ENCODE peak calls at places on chromosome 10, in ten cellular contexts. G is adrenal gland, Z is A673, D is GM12865, E is GM23338, P is lower lobe of right lung, V is brain microvascular endothelial cell, J is uterus, K is neural progenitor cell, R is HCT116. L is an unnamed sample.

GRCh38 chr10:68496072-68496471 is 24.3 kb upstream of the DNA2 start:
- DNase-seq in G (no peak), Z (no peak), D (no peak), E (peak), P (no peak), V (no peak), J (no peak), K (no peak), R (no peak), L (no peak)

GRCh38 chr10:7980196-7980595 is 74.3 kb upstream of the GATA3 start:
- DNase-seq in G (no peak), Z (no peak), D (no peak), E (no peak), P (no peak), V (no peak), J (no peak), K (no peak), R (no peak), L (peak)

GRCh38 chr10:89745903-89746302 is 44.5 kb downstream of the KIF20B start:
- DNase-seq in G (no peak), Z (no peak), D (no peak), E (peak), P (no peak), V (no peak), J (no peak), K (no peak), R (no peak), L (no peak)

GRCh38 chr10:92574545-92575377 is 868 bp upstream of the IDE start:
- DNase-seq in G (no peak), Z (no peak), D (peak), E (peak), P (no peak), V (peak), J (no peak), K (peak), R (no peak), L (no peak)

GRCh38 chr10:96857613-96858012 is 25.5 kb downstream of the LCOR start:
- DNase-seq in G (no peak), Z (no peak), D (no peak), E (no peak), P (no peak), V (no peak), J (no peak), K (no peak), R (no peak), L (no peak)

GRCh38 chr10:30887839-30888238 is 143.8 kb downstream of the ZNF438 start:
- DNase-seq in G (no peak), Z (no peak), D (no peak), E (no peak), P (no peak), V (no peak), J (no peak), K (no peak), R (no peak), L (no peak)

GRCh38 chr10:17607603-17608332 is 9.4 kb downstream of the HACD1 start:
- DNase-seq in G (no peak), Z (peak), D (peak), E (peak), P (no peak), V (peak), J (no peak), K (peak), R (peak), L (no peak)

GRCh38 chr10:530717-531116 is 158.8 kb downstream of the DIP2C start:
- DNase-seq in G (no peak), Z (no peak), D (no peak), E (no peak), P (no peak), V (no peak), J (no peak), K (no peak), R (no peak), L (no peak)

GRCh38 chr10:47295411-47295810 is 4.6 kb upstream of the GDF10 start:
- DNase-seq in G (no peak), Z (no peak), D (no peak), E (no peak), P (no peak), V (no peak), J (peak), K (no peak), R (no peak), L (no peak)

GRCh38 chr10:9437131-9437530 is 1382.6 kb downstream of the GATA3 start:
- DNase-seq in G (no peak), Z (no peak), D (no peak), E (no peak), P (no peak), V (peak), J (no peak), K (no peak), R (no peak), L (no peak)

GRCh38 chr10:73586583-73586984 is 4.6 kb downstream of the USP54 start:
- DNase-seq in G (peak), Z (peak), D (no peak), E (no peak), P (no peak), V (peak), J (no peak), K (no peak), R (no peak), L (peak)

GRCh38 chr10:44173558-44173894 is 211.4 kb downstream of the CXCL12 start:
- DNase-seq in G (no peak), Z (no peak), D (no peak), E (no peak), P (no peak), V (no peak), J (no peak), K (no peak), R (no peak), L (no peak)

GRCh38 chr10:101035916-101036702 is 5.1 kb downstream of the SFXN3 start:
- DNase-seq in G (no peak), Z (no peak), D (no peak), E (no peak), P (no peak), V (no peak), J (no peak), K (no peak), R (no peak), L (no peak)

GRCh38 chr10:62433181-62433692 is 59.1 kb downstream of the ZNF365 start:
- DNase-seq in G (peak), Z (peak), D (peak), E (no peak), P (peak), V (peak), J (peak), K (no peak), R (peak), L (no peak)

GRCh38 chr10:60271319-60272040 is 118.2 kb downstream of the ANK3 start:
- DNase-seq in G (no peak), Z (no peak), D (no peak), E (no peak), P (no peak), V (no peak), J (no peak), K (no peak), R (no peak), L (no peak)

GRCh38 chr10:8060010-8060703 is 5.7 kb downstream of the GATA3 start:
- DNase-seq in G (no peak), Z (peak), D (peak), E (peak), P (no peak), V (no peak), J (no peak), K (peak), R (no peak), L (no peak)

GRCh38 chr10:4650109-4650508 is 175.9 kb upstream of the AKR1E2 start:
- DNase-seq in G (no peak), Z (no peak), D (no peak), E (no peak), P (no peak), V (peak), J (no peak), K (no peak), R (no peak), L (no peak)

GRCh38 chr10:102131286-102132170 is 1.3 kb upstream of the PPRC1 start:
- DNase-seq in G (no peak), Z (no peak), D (no peak), E (no peak), P (no peak), V (peak), J (no peak), K (no peak), R (no peak), L (no peak)

GRCh38 chr10:24208661-24209420 is at the start of gene KIAA1217:
- DNase-seq in G (peak), Z (peak), D (peak), E (peak), P (peak), V (peak), J (peak), K (peak), R (no peak), L (no peak)
- H3K4me3 ChIP-seq in G (peak), Z (peak), D (peak), E (peak), P (peak), V (peak), J (peak), K (peak), R (no peak), L (peak)

GRCh38 chr10:76026931-76027330 is 595.5 kb downstream of the LRMDA start:
- DNase-seq in G (no peak), Z (no peak), D (no peak), E (peak), P (no peak), V (no peak), J (no peak), K (no peak), R (no peak), L (no peak)
- TF ChIP-seq CTCF in G (no peak), Z (no peak), D (no peak), E (peak), P (no peak), V (peak), J (no peak), K (peak), R (no peak), L (no peak)

DNA sequence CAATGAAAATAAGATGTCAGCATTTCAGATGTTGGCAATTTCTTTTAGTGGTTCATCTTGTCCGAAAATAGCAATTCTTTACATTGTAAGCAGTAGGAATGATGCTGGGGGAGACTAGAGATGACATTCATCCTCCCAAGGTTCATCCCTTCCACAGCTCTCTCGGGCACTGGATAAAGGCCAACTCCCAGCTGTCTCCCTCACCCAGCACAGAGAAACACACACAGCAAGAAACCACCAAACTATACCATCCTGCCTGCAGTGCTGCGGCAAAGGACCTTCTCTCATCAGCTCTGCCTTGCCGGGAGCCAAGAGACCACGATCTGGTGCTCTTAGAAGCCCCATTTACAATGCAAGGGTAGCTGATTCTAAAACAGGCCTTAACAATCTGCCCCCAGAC is 5.0 kb downstream of the FGFR2 start:
- DNase-seq in G (no peak), Z (no peak), D (no peak), E (no peak), P (no peak), V (no peak), J (no peak), K (no peak), R (no peak), L (no peak)
- H3K4me3 ChIP-seq in G (no peak), Z (no peak), D (no peak), E (peak), P (no peak), V (no peak), J (no peak), K (no peak), R (no peak), L (no peak)

GRCh38 chr10:121065330-121065729 is 214.2 kb downstream of the WDR11 start:
- DNase-seq in G (no peak), Z (no peak), D (no peak), E (no peak), P (no peak), V (no peak), J (no peak), K (no peak), R (no peak), L (no peak)
- TF ChIP-seq CTCF in G (no peak), Z (no peak), D (no peak), E (no peak), P (no peak), V (no peak), J (no peak), K (no peak), R (no peak), L (no peak)

GRCh38 chr10:76429642-76430041 is 998.2 kb downstream of the LRMDA start:
- DNase-seq in G (no peak), Z (no peak), D (no peak), E (peak), P (no peak), V (no peak), J (no peak), K (no peak), R (no peak), L (no peak)
- H3K4me3 ChIP-seq in G (no peak), Z (no peak), D (no peak), E (no peak), P (no peak), V (no peak), J (peak), K (no peak), R (no peak), L (no peak)

GRCh38 chr10:113648478-113648877 is 15.4 kb downstream of the NRAP start:
- DNase-seq in G (no peak), Z (peak), D (no peak), E (no peak), P (no peak), V (no peak), J (no peak), K (no peak), R (no peak), L (no peak)

GRCh38 chr10:113643183-113643582 is 20.7 kb downstream of the NRAP start:
- DNase-seq in G (no peak), Z (no peak), D (no peak), E (peak), P (no peak), V (no peak), J (no peak), K (no peak), R (no peak), L (peak)

GRCh38 chr10:113646337-113647201 is 17.3 kb downstream of the NRAP start:
- DNase-seq in G (no peak), Z (no peak), D (no peak), E (no peak), P (no peak), V (no peak), J (no peak), K (no peak), R (no peak), L (no peak)

GRCh38 chr10:113641702-113642101 is 22.1 kb downstream of the NRAP start:
- DNase-seq in G (no peak), Z (no peak), D (no peak), E (no peak), P (no peak), V (no peak), J (no peak), K (no peak), R (no peak), L (no peak)

GRCh38 chr10:113644185-113645120 is 19.4 kb downstream of the NRAP start:
- DNase-seq in G (no peak), Z (peak), D (no peak), E (no peak), P (no peak), V (peak), J (no peak), K (no peak), R (no peak), L (no peak)
- TF ChIP-seq CTCF in G (no peak), Z (no peak), D (no peak), E (no peak), P (no peak), V (no peak), J (no peak), K (no peak), R (no peak), L (no peak)

GRCh38 chr10:81177651-81178244 is 640.0 kb downstream of the SH2D4B start:
- DNase-seq in G (no peak), Z (no peak), D (peak), E (no peak), P (no peak), V (no peak), J (no peak), K (no peak), R (no peak), L (no peak)
- H3K4me3 ChIP-seq in G (no peak), Z (no peak), D (no peak), E (no peak), P (no peak), V (no peak), J (no peak), K (no peak), R (no peak), L (no peak)

DNA sequence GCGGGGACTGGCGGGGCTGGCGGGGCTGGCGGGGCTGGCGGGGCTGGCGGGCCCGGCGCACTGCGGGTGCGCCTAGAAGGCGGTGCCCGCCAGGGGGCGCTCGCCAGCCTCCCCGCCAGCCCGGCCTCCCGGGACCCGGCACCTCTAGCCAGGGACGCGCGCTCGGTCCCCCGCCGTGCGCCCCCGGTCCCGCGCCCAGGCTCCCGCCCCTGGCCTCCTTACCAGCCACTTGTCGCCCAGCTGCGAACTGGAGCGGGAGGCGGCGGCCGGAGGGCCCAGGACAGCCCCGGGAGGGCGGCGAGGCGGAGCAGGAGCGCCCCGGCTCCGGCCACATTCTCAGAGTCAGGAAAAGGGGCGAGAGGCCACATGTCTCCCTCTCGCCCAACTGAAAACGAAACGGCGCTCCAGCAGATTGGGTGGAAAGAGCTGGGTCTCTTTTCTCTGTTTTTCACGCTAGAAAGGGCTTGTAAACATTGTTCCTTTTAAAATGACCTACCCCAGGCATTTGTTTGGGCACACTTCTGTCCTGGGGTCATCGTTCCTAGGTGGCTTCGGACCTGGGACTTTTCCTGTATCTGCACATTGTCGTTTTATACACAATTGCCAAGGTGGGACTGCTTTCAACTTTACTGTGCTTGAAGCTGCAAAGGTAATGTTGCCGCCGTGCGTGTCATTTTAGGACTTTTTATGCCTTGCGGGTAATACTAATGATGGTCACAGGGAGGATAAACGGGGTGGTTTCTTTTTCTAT is 378 bp upstream of the PRKCQ start:
- DNase-seq in G (peak), Z (peak), D (peak), E (peak), P (peak), V (peak), J (peak), K (peak), R (peak), L (no peak)
- TF ChIP-seq CTCF in G (peak), Z (peak), D (peak), E (no peak), P (peak), V (peak), J (peak), K (peak), R (no peak), L (peak)